ENCODE peak calls at places on chromosomes 7 and 10, in eight cellular contexts. Q, G, C, V, W, B, M and U are unnamed samples. For H3K4me1, the result is how much of the 10 kb centered on the place peaks cover.

GRCh38 chr10:110456523-110457091 is 41.1 kb upstream of the DUSP5 start:
- DNase-seq in Q (peak), G (no peak), C (peak), V (no peak), W (no peak), B (no peak), M (no peak), U (no peak)

GRCh38 chr7:106022193-106022821 is 59.2 kb downstream of the CDHR3 start:
- DNase-seq in Q (peak), G (peak), C (peak), V (peak), W (no peak), B (peak), M (no peak), U (no peak)

GRCh38 chr10:97065128-97065527 is 120.6 kb downstream of the SLIT1 start:
- DNase-seq in Q (no peak), G (no peak), C (no peak), V (no peak), W (no peak), B (no peak), M (no peak), U (no peak)

GRCh38 chr10:17693009-17693408 is 49.1 kb downstream of the STAM start:
- DNase-seq in Q (no peak), G (no peak), C (no peak), V (no peak), W (no peak), B (no peak), M (no peak), U (no peak)

GRCh38 chr10:23516530-23516929 is 77.7 kb downstream of the OTUD1 start:
- DNase-seq in Q (no peak), G (no peak), C (peak), V (no peak), W (peak), B (no peak), M (peak), U (no peak)

GRCh38 chr10:98587156-98587555 is 140.4 kb upstream of the HPS1 start:
- DNase-seq in Q (no peak), G (no peak), C (no peak), V (no peak), W (no peak), B (no peak), M (no peak), U (no peak)

GRCh38 chr7:115840702-115841101 is 189.9 kb downstream of the TFEC start:
- DNase-seq in Q (no peak), G (no peak), C (no peak), V (no peak), W (no peak), B (no peak), M (no peak), U (no peak)

GRCh38 chr10:131819241-131820072 is 81.4 kb upstream of the PPP2R2D start:
- DNase-seq in Q (no peak), G (no peak), C (no peak), V (no peak), W (no peak), B (no peak), M (peak), U (no peak)

GRCh38 chr7:20598479-20599419 is 16.7 kb upstream of the ABCB5 start:
- DNase-seq in Q (no peak), G (no peak), C (peak), V (peak), W (peak), B (no peak), M (peak), U (no peak)

GRCh38 chr10:72426982-72427381 is 72.3 kb upstream of the DNAJB12 start:
- DNase-seq in Q (no peak), G (no peak), C (no peak), V (no peak), W (no peak), B (no peak), M (no peak), U (no peak)

GRCh38 chr10:5775705-5776104 is 37.5 kb downstream of the GDI2 start:
- DNase-seq in Q (peak), G (peak), C (no peak), V (peak), W (no peak), B (peak), M (no peak), U (no peak)

GRCh38 chr10:77609781-77610272 is 27.8 kb downstream of the KCNMA1 start:
- DNase-seq in Q (no peak), G (no peak), C (no peak), V (no peak), W (peak), B (no peak), M (no peak), U (no peak)

GRCh38 chr7:5679741-5680473 is 101.6 kb downstream of the RNF216 start:
- DNase-seq in Q (peak), G (peak), C (no peak), V (no peak), W (no peak), B (no peak), M (no peak), U (no peak)

GRCh38 chr10:62692085-62692484 is 112.4 kb upstream of the ADO start:
- DNase-seq in Q (no peak), G (no peak), C (no peak), V (no peak), W (no peak), B (no peak), M (no peak), U (no peak)

GRCh38 chr10:79229081-79229541 is 118.2 kb upstream of the PPIF start:
- DNase-seq in Q (no peak), G (no peak), C (no peak), V (no peak), W (no peak), B (no peak), M (peak), U (no peak)

GRCh38 chr7:120774481-120774880 is 83.5 kb downstream of the TSPAN12 start:
- DNase-seq in Q (no peak), G (no peak), C (no peak), V (no peak), W (no peak), B (no peak), M (no peak), U (no peak)

GRCh38 chr10:96334888-96335526 is 23.8 kb downstream of the OPALIN start:
- DNase-seq in Q (no peak), G (no peak), C (peak), V (no peak), W (peak), B (no peak), M (peak), U (no peak)

GRCh38 chr7:91239171-91239604 is 25.0 kb upstream of the FZD1 start:
- DNase-seq in Q (no peak), G (no peak), C (peak), V (no peak), W (peak), B (no peak), M (no peak), U (no peak)

GRCh38 chr7:99258501-99258900 is 14.1 kb upstream of the MYH16 start:
- DNase-seq in Q (no peak), G (no peak), C (no peak), V (no peak), W (no peak), B (no peak), M (no peak), U (no peak)

GRCh38 chr7:11228515-11228914 is 254.8 kb downstream of the PHF14 start:
- DNase-seq in Q (peak), G (peak), C (no peak), V (no peak), W (peak), B (no peak), M (no peak), U (peak)

GRCh38 chr7:12705878-12706277 is 18.4 kb downstream of the ARL4A start:
- DNase-seq in Q (no peak), G (no peak), C (no peak), V (no peak), W (no peak), B (no peak), M (no peak), U (no peak)

GRCh38 chr10:129307141-129307540 is 159.9 kb upstream of the MGMT start:
- DNase-seq in Q (no peak), G (no peak), C (no peak), V (no peak), W (no peak), B (no peak), M (no peak), U (no peak)

GRCh38 chr7:85004402-85004801 is 182.5 kb downstream of the SEMA3D start:
- DNase-seq in Q (no peak), G (no peak), C (no peak), V (no peak), W (peak), B (no peak), M (no peak), U (no peak)

GRCh38 chr7:147916573-147916972 is 674.0 kb upstream of the C7orf33 start:
- DNase-seq in Q (no peak), G (no peak), C (no peak), V (no peak), W (no peak), B (no peak), M (no peak), U (no peak)

GRCh38 chr10:7409045-7409731 is 1.6 kb downstream of the SFMBT2 start:
- DNase-seq in Q (peak), G (peak), C (no peak), V (peak), W (peak), B (no peak), M (peak), U (peak)

GRCh38 chr10:85668522-85668921 is 698.1 kb downstream of the GRID1 start:
- DNase-seq in Q (no peak), G (no peak), C (no peak), V (no peak), W (no peak), B (no peak), M (no peak), U (no peak)

GRCh38 chr10:13633689-13634088 is 46.9 kb downstream of the PRPF18 start:
- DNase-seq in Q (no peak), G (peak), C (peak), V (no peak), W (peak), B (no peak), M (peak), U (peak)

GRCh38 chr10:95314519-95314918 is 23.7 kb upstream of the PDLIM1 start:
- DNase-seq in Q (no peak), G (no peak), C (no peak), V (no peak), W (no peak), B (no peak), M (no peak), U (no peak)

GRCh38 chr7:2782565-2782964 is 61.5 kb downstream of the GNA12 start:
- DNase-seq in Q (no peak), G (no peak), C (no peak), V (no peak), W (no peak), B (no peak), M (no peak), U (no peak)

GRCh38 chr7:45082031-45082830 is 6.5 kb downstream of the NACAD start:
- DNase-seq in Q (no peak), G (no peak), C (no peak), V (no peak), W (peak), B (no peak), M (peak), U (no peak)

GRCh38 chr7:87498893-87499292 is 23.4 kb upstream of the ABCB4 start:
- DNase-seq in Q (peak), G (no peak), C (no peak), V (no peak), W (no peak), B (no peak), M (no peak), U (no peak)

GRCh38 chr7:20214787-20215669 is 2.2 kb downstream of the MACC1 start:
- DNase-seq in Q (no peak), G (no peak), C (peak), V (no peak), W (no peak), B (no peak), M (no peak), U (no peak)

GRCh38 chr7:103964269-103964668 is 25.2 kb downstream of the RELN start:
- DNase-seq in Q (no peak), G (no peak), C (no peak), V (no peak), W (no peak), B (no peak), M (no peak), U (no peak)
- H3K4me1 ChIP-seq in Q (under half), G (under half), C (under half), V (under half), W (under half), B (under half), M (under half), U (under half)

GRCh38 chr7:107638594-107638993 is 22.0 kb upstream of the SLC26A4 start:
- DNase-seq in Q (peak), G (no peak), C (no peak), V (no peak), W (no peak), B (no peak), M (no peak), U (no peak)
- H3K4me1 ChIP-seq in Q (under half), G (under half), C (under half), V (under half), W (under half), B (under half), M (under half), U (under half)

DNA sequence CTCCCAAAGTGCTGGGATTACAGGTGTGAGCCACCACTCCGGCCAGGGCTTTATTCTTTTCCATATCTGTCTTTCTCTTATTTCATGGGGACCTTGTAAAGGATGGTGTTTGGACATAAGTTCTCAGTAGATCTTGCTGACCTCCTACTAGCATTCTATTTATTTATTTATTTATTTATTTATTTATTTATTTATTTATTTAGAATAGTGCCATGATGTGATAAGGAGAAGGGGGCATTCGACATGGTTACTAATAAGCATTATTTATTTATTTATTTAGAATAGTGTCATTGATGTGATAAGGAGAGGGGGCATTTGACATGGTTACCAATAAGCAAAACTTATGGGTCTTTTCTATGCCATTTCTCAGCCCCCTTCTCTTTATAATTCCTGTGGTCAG is 176.9 kb downstream of the LRRC4 start:
- DNase-seq in Q (no peak), G (no peak), C (no peak), V (no peak), W (no peak), B (no peak), M (no peak), U (no peak)
- H3K4me1 ChIP-seq in Q (under half), G (under half), C (under half), V (under half), W (under half), B (under half), M (under half), U (under half)

GRCh38 chr10:104323085-104323484 is 15.2 kb downstream of the ITPRIP start:
- DNase-seq in Q (no peak), G (no peak), C (no peak), V (no peak), W (no peak), B (no peak), M (no peak), U (no peak)

GRCh38 chr10:104326991-104327610 is 11.2 kb downstream of the ITPRIP start:
- DNase-seq in Q (no peak), G (no peak), C (no peak), V (no peak), W (peak), B (no peak), M (no peak), U (no peak)

GRCh38 chr10:104325436-104326430 is 12.5 kb downstream of the ITPRIP start:
- DNase-seq in Q (no peak), G (no peak), C (no peak), V (no peak), W (no peak), B (no peak), M (no peak), U (no peak)

GRCh38 chr10:104323721-104324686 is 14.3 kb downstream of the ITPRIP start:
- DNase-seq in Q (no peak), G (no peak), C (no peak), V (no peak), W (no peak), B (no peak), M (no peak), U (no peak)

GRCh38 chr10:104324931-104325330 is 13.3 kb downstream of the ITPRIP start:
- DNase-seq in Q (no peak), G (no peak), C (no peak), V (no peak), W (no peak), B (no peak), M (no peak), U (no peak)
- H3K4me1 ChIP-seq in Q (under half), G (under half), C (half or more), V (half or more), W (under half), B (half or more), M (under half), U (under half)

DNA sequence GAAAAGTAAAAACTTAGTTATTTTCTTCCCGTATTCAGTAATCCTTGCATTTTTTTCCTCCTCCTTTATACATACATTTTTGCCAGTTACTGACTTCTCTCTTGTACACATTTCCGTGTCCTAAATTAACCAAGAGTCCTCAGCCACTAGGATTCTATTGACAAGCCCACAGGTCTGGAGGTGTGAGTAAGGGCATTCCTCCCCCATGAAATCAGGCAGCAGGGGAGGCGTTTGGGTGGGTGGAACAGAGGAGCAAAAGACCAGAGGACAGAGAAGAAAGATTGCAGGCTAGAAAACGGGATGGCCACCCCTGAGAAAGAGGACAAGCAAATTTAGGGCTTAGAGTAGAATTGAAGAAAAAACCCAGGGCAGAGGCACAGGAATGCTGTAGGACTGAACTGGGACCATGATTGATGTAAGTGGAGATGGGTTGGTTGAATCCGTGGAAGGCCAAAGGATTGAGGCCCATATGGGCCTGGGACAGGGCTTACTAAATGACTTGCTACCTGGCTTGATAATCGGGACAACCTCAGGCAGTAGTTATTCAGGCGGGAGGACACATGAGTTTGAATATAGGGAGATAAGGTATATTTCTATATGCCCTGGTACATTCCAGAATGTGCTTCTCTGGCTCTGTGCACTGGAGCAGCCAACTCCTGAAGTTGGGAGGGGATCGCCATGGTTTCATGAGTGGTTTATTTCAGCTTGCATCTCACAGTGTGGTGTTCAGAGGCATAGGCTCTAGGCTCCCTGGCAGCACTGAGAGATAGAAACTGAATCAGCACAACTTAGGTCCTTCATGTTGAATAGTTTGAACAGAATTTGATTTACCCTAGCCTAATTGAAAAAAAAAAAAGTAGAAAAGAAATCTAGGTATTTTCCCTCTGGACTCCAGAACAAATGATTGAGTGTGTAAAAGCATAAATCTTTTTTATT is 28.0 kb downstream of the IKZF1 start:
- DNase-seq in Q (no peak), G (no peak), C (no peak), V (no peak), W (no peak), B (no peak), M (no peak), U (no peak)
- H3K4me1 ChIP-seq in Q (under half), G (under half), C (under half), V (half or more), W (under half), B (half or more), M (under half), U (under half)

DNA sequence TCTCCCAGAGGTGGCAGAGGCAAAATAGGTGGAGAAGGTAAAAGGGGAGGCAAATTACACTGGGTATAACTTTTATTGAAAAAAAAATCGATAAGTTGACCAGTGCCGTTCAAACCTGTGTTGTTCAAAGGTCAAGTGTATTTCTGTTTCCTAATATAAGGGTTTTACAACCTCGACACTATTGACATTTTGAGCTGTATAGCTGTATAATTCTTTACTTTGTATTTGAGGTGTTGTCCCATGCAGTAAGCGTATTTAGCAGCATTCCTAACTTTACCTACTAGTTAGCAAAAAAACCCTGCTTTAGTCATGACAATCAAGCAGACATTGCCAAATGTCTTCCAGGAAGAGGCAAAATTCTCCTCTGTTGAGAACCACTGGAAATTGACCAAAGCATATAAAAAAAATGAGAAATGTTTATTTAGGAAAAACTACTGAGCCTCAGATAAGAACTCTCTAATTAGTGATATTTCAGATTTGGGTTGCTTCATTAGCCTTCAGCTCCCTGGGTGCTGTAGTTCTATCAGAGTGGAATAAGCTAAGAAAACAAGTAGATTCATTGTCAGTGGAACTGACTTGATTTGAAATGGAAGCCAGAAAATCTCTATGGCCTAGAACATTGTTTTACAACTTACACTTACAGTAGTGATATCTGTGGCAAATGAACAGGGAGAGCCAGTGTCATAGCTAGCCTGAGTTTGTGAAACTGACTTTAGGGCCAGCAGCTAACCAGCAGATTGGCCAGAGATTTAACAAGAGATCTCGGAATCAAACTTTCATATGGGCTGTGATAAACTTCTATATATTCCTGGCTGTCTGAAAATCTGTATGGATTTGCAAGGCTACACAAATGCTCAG is 331.6 kb downstream of the DGKB start:
- DNase-seq in Q (no peak), G (no peak), C (no peak), V (no peak), W (no peak), B (no peak), M (no peak), U (no peak)
- H3K4me1 ChIP-seq in Q (under half), G (under half), C (under half), V (under half), W (under half), B (under half), M (under half), U (under half)

DNA sequence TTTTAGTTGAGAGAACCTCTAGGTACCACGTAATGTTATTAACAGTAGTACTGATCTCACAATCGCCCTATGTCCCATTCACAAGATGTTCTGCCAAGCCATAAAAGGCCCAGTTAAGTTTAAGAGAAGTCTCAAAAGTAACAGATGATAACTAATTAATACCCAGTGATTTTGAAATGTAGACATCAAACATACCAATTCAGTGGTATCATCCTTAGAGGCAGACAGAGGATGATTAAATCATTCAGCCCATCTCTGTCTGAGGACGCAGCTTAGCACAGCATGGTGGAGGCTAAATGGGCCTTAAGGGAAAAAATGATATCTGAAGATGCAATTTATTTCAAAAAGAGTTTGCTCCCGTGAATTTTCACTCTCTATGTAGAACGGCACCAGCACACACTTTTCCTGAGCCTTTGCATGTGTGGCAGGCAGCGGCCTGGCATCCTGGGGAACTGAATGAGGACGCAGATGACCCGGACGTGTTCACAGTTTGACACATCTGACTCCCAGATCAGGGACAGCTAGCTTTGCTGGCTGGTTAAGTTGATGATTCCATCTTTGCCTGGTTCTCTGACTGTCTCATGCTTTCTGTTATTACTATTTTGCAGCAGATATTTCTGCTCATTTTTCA is 13.4 kb downstream of the EGFR start:
- DNase-seq in Q (no peak), G (no peak), C (no peak), V (no peak), W (no peak), B (no peak), M (no peak), U (no peak)
- H3K4me1 ChIP-seq in Q (under half), G (under half), C (under half), V (under half), W (under half), B (under half), M (under half), U (under half)